ENCODE peak calls at places on chromosomes 6 and 20, in nine cellular contexts. One of them, this sample, is unnamed. For H3K4me1, the result is how much of the 10 kb centered on the place peaks cover.

GRCh38 chr6:132733288-132733687 is 19.4 kb upstream of the VNN1 start:
- DNase-seq in prostate gland: no peak
- DNase-seq in colonic mucosa: no peak
- DNase-seq in fibroblast of lung: no peak
- DNase-seq in heart right ventricle: no peak
- DNase-seq in left ventricle myocardium inferior: no peak
- DNase-seq in left lung: no peak
- DNase-seq in cardiac muscle cell: no peak
- DNase-seq in CD8-positive, alpha-beta T cell: no peak
- DNase-seq in this sample: no peak

GRCh38 chr20:64063389-64064144 is 569 bp downstream of the TCEA2 start:
- DNase-seq in prostate gland: no peak
- DNase-seq in colonic mucosa: peak
- DNase-seq in fibroblast of lung: no peak
- DNase-seq in heart right ventricle: peak
- DNase-seq in left ventricle myocardium inferior: no peak
- DNase-seq in left lung: no peak
- DNase-seq in cardiac muscle cell: no peak
- DNase-seq in CD8-positive, alpha-beta T cell: no peak
- DNase-seq in this sample: peak

GRCh38 chr6:37456126-37456525 is 23.1 kb downstream of the CMTR1 start:
- DNase-seq in prostate gland: no peak
- DNase-seq in colonic mucosa: no peak
- DNase-seq in fibroblast of lung: peak
- DNase-seq in heart right ventricle: no peak
- DNase-seq in left ventricle myocardium inferior: no peak
- DNase-seq in left lung: no peak
- DNase-seq in cardiac muscle cell: peak
- DNase-seq in CD8-positive, alpha-beta T cell: no peak
- DNase-seq in this sample: no peak

GRCh38 chr20:43975096-43975768 is 60.6 kb downstream of the TOX2 start:
- DNase-seq in prostate gland: no peak
- DNase-seq in colonic mucosa: no peak
- DNase-seq in fibroblast of lung: peak
- DNase-seq in heart right ventricle: no peak
- DNase-seq in left ventricle myocardium inferior: no peak
- DNase-seq in left lung: no peak
- DNase-seq in cardiac muscle cell: peak
- DNase-seq in CD8-positive, alpha-beta T cell: no peak
- DNase-seq in this sample: no peak

GRCh38 chr20:43431120-43431519 is 26.6 kb upstream of the SRSF6 start:
- DNase-seq in prostate gland: no peak
- DNase-seq in colonic mucosa: no peak
- DNase-seq in fibroblast of lung: peak
- DNase-seq in heart right ventricle: no peak
- DNase-seq in left ventricle myocardium inferior: no peak
- DNase-seq in left lung: no peak
- DNase-seq in cardiac muscle cell: peak
- DNase-seq in CD8-positive, alpha-beta T cell: no peak
- DNase-seq in this sample: no peak

GRCh38 chr6:40535784-40536380 is 51.3 kb downstream of the LRFN2 start:
- DNase-seq in prostate gland: no peak
- DNase-seq in colonic mucosa: no peak
- DNase-seq in fibroblast of lung: no peak
- DNase-seq in heart right ventricle: no peak
- DNase-seq in left ventricle myocardium inferior: no peak
- DNase-seq in left lung: no peak
- DNase-seq in cardiac muscle cell: no peak
- DNase-seq in CD8-positive, alpha-beta T cell: no peak
- DNase-seq in this sample: no peak

GRCh38 chr20:45449528-45449927 is 20.0 kb upstream of the WFDC2 start:
- DNase-seq in prostate gland: no peak
- DNase-seq in colonic mucosa: no peak
- DNase-seq in fibroblast of lung: no peak
- DNase-seq in heart right ventricle: no peak
- DNase-seq in left ventricle myocardium inferior: no peak
- DNase-seq in left lung: no peak
- DNase-seq in cardiac muscle cell: no peak
- DNase-seq in CD8-positive, alpha-beta T cell: no peak
- DNase-seq in this sample: no peak

GRCh38 chr20:58352454-58352853 is 36.6 kb upstream of the VAPB start:
- DNase-seq in prostate gland: no peak
- DNase-seq in colonic mucosa: no peak
- DNase-seq in fibroblast of lung: no peak
- DNase-seq in heart right ventricle: no peak
- DNase-seq in left ventricle myocardium inferior: no peak
- DNase-seq in left lung: no peak
- DNase-seq in cardiac muscle cell: no peak
- DNase-seq in CD8-positive, alpha-beta T cell: no peak
- DNase-seq in this sample: no peak

GRCh38 chr20:34579191-34579661 is 20.7 kb downstream of the MAP1LC3A start:
- DNase-seq in prostate gland: peak
- DNase-seq in colonic mucosa: peak
- DNase-seq in fibroblast of lung: peak
- DNase-seq in heart right ventricle: peak
- DNase-seq in left ventricle myocardium inferior: peak
- DNase-seq in left lung: no peak
- DNase-seq in cardiac muscle cell: peak
- DNase-seq in CD8-positive, alpha-beta T cell: no peak
- DNase-seq in this sample: peak

GRCh38 chr20:62885808-62886708 is 24.4 kb upstream of the TCFL5 start:
- DNase-seq in prostate gland: no peak
- DNase-seq in colonic mucosa: no peak
- DNase-seq in fibroblast of lung: no peak
- DNase-seq in heart right ventricle: no peak
- DNase-seq in left ventricle myocardium inferior: no peak
- DNase-seq in left lung: no peak
- DNase-seq in cardiac muscle cell: no peak
- DNase-seq in CD8-positive, alpha-beta T cell: no peak
- DNase-seq in this sample: no peak

GRCh38 chr6:149346075-149346474 is 28.6 kb downstream of the TAB2 start:
- DNase-seq in prostate gland: no peak
- DNase-seq in colonic mucosa: no peak
- DNase-seq in fibroblast of lung: no peak
- DNase-seq in heart right ventricle: no peak
- DNase-seq in left ventricle myocardium inferior: no peak
- DNase-seq in left lung: no peak
- DNase-seq in cardiac muscle cell: no peak
- DNase-seq in CD8-positive, alpha-beta T cell: no peak
- DNase-seq in this sample: no peak

GRCh38 chr6:116180375-116180774 is 54.4 kb upstream of the COL10A1 start:
- DNase-seq in prostate gland: no peak
- DNase-seq in colonic mucosa: no peak
- DNase-seq in fibroblast of lung: no peak
- DNase-seq in heart right ventricle: no peak
- DNase-seq in left ventricle myocardium inferior: no peak
- DNase-seq in left lung: no peak
- DNase-seq in cardiac muscle cell: no peak
- DNase-seq in CD8-positive, alpha-beta T cell: no peak
- DNase-seq in this sample: no peak

GRCh38 chr6:169449221-169449620 is 195.6 kb upstream of the THBS2 start:
- DNase-seq in prostate gland: no peak
- DNase-seq in colonic mucosa: no peak
- DNase-seq in fibroblast of lung: no peak
- DNase-seq in heart right ventricle: no peak
- DNase-seq in left ventricle myocardium inferior: no peak
- DNase-seq in left lung: no peak
- DNase-seq in cardiac muscle cell: peak
- DNase-seq in CD8-positive, alpha-beta T cell: no peak
- DNase-seq in this sample: no peak

GRCh38 chr6:169445661-169446581 is 192.3 kb upstream of the THBS2 start:
- DNase-seq in prostate gland: no peak
- DNase-seq in colonic mucosa: peak
- DNase-seq in fibroblast of lung: no peak
- DNase-seq in heart right ventricle: no peak
- DNase-seq in left ventricle myocardium inferior: no peak
- DNase-seq in left lung: no peak
- DNase-seq in cardiac muscle cell: no peak
- DNase-seq in CD8-positive, alpha-beta T cell: no peak
- DNase-seq in this sample: no peak

GRCh38 chr6:169450097-169450496 is 196.5 kb upstream of the THBS2 start:
- DNase-seq in prostate gland: no peak
- DNase-seq in colonic mucosa: no peak
- DNase-seq in fibroblast of lung: no peak
- DNase-seq in heart right ventricle: no peak
- DNase-seq in left ventricle myocardium inferior: no peak
- DNase-seq in left lung: no peak
- DNase-seq in cardiac muscle cell: no peak
- DNase-seq in CD8-positive, alpha-beta T cell: no peak
- DNase-seq in this sample: no peak

GRCh38 chr6:169441292-169441691 is 187.6 kb upstream of the THBS2 start:
- DNase-seq in prostate gland: no peak
- DNase-seq in colonic mucosa: no peak
- DNase-seq in fibroblast of lung: no peak
- DNase-seq in heart right ventricle: no peak
- DNase-seq in left ventricle myocardium inferior: no peak
- DNase-seq in left lung: no peak
- DNase-seq in cardiac muscle cell: no peak
- DNase-seq in CD8-positive, alpha-beta T cell: no peak
- DNase-seq in this sample: no peak

GRCh38 chr6:169445227-169445626 is 191.6 kb upstream of the THBS2 start:
- DNase-seq in prostate gland: no peak
- DNase-seq in colonic mucosa: no peak
- DNase-seq in fibroblast of lung: no peak
- DNase-seq in heart right ventricle: no peak
- DNase-seq in left ventricle myocardium inferior: no peak
- DNase-seq in left lung: no peak
- DNase-seq in cardiac muscle cell: no peak
- DNase-seq in CD8-positive, alpha-beta T cell: no peak
- DNase-seq in this sample: no peak
- TF ChIP-seq CTCF in prostate gland: no peak
- TF ChIP-seq CTCF in colonic mucosa: peak
- TF ChIP-seq CTCF in fibroblast of lung: peak
- TF ChIP-seq CTCF in heart right ventricle: no peak
- TF ChIP-seq CTCF in left ventricle myocardium inferior: no peak
- TF ChIP-seq CTCF in left lung: no peak
- TF ChIP-seq CTCF in cardiac muscle cell: peak
- TF ChIP-seq CTCF in CD8-positive, alpha-beta T cell: no peak
- TF ChIP-seq CTCF in this sample: no peak

GRCh38 chr6:158787395-158787794 is 31.8 kb downstream of the EZR start:
- DNase-seq in prostate gland: no peak
- DNase-seq in colonic mucosa: no peak
- DNase-seq in fibroblast of lung: no peak
- DNase-seq in heart right ventricle: no peak
- DNase-seq in left ventricle myocardium inferior: no peak
- DNase-seq in left lung: no peak
- DNase-seq in cardiac muscle cell: no peak
- DNase-seq in CD8-positive, alpha-beta T cell: no peak
- DNase-seq in this sample: no peak

GRCh38 chr6:158785036-158785435 is 34.1 kb downstream of the EZR start:
- DNase-seq in prostate gland: no peak
- DNase-seq in colonic mucosa: no peak
- DNase-seq in fibroblast of lung: no peak
- DNase-seq in heart right ventricle: no peak
- DNase-seq in left ventricle myocardium inferior: no peak
- DNase-seq in left lung: no peak
- DNase-seq in cardiac muscle cell: no peak
- DNase-seq in CD8-positive, alpha-beta T cell: no peak
- DNase-seq in this sample: no peak

GRCh38 chr6:158793432-158793831 is 25.7 kb downstream of the EZR start:
- DNase-seq in prostate gland: no peak
- DNase-seq in colonic mucosa: no peak
- DNase-seq in fibroblast of lung: peak
- DNase-seq in heart right ventricle: no peak
- DNase-seq in left ventricle myocardium inferior: no peak
- DNase-seq in left lung: no peak
- DNase-seq in cardiac muscle cell: peak
- DNase-seq in CD8-positive, alpha-beta T cell: no peak
- DNase-seq in this sample: no peak

GRCh38 chr6:158786645-158787304 is 32.4 kb downstream of the EZR start:
- DNase-seq in prostate gland: no peak
- DNase-seq in colonic mucosa: peak
- DNase-seq in fibroblast of lung: no peak
- DNase-seq in heart right ventricle: no peak
- DNase-seq in left ventricle myocardium inferior: no peak
- DNase-seq in left lung: no peak
- DNase-seq in cardiac muscle cell: no peak
- DNase-seq in CD8-positive, alpha-beta T cell: no peak
- DNase-seq in this sample: peak

DNA sequence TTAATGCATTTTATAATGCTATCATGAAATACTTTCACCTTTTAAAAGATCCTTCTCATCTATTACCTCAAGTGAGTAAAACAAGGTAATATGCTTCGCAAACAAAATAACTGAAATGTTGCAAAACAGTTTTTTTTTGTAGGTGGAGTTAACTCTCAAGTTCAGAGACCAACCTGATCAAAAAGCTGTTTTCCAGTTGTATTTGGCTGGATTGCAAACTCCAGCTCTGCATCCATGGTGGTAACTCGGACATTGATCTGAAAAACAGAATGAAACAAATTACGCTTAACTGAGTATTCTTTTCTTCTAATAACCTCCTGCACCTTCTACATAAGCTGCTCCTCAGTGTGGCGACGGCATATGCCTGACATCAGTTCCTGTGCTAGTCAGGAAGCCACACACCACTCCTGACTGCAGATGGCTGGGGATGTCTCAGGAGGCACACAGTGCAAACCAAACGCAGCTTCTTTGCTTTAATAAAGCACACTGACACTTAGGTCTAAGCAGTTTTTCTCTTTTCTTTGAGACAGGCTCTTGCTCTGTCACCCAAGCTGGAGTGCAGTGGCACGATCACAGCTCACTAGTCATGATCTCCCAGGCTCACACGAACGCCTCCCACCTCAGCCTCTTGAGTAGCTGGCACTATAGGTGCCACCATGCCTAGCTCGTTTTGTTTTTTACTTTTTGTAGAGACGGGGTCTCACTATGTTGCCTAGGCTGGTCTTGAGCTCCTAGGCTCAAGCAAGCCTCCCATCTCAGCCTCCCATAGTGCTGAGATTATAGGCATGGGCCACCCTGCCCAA is 29.9 kb downstream of the EZR start:
- DNase-seq in prostate gland: no peak
- DNase-seq in colonic mucosa: no peak
- DNase-seq in fibroblast of lung: no peak
- DNase-seq in heart right ventricle: no peak
- DNase-seq in left ventricle myocardium inferior: no peak
- DNase-seq in left lung: no peak
- DNase-seq in cardiac muscle cell: no peak
- DNase-seq in CD8-positive, alpha-beta T cell: peak
- DNase-seq in this sample: no peak
- H3K4me1 ChIP-seq in prostate gland: under half
- H3K4me1 ChIP-seq in colonic mucosa: under half
- H3K4me1 ChIP-seq in fibroblast of lung: under half
- H3K4me1 ChIP-seq in heart right ventricle: under half
- H3K4me1 ChIP-seq in left ventricle myocardium inferior: half or more
- H3K4me1 ChIP-seq in left lung: under half
- H3K4me1 ChIP-seq in cardiac muscle cell: under half
- H3K4me1 ChIP-seq in CD8-positive, alpha-beta T cell: under half
- H3K4me1 ChIP-seq in this sample: under half

GRCh38 chr6:144999127-144999526 is 714.0 kb downstream of the UTRN start:
- DNase-seq in prostate gland: no peak
- DNase-seq in colonic mucosa: no peak
- DNase-seq in fibroblast of lung: no peak
- DNase-seq in heart right ventricle: no peak
- DNase-seq in left ventricle myocardium inferior: no peak
- DNase-seq in left lung: no peak
- DNase-seq in cardiac muscle cell: no peak
- DNase-seq in CD8-positive, alpha-beta T cell: no peak
- DNase-seq in this sample: no peak
- TF ChIP-seq CTCF in prostate gland: no peak
- TF ChIP-seq CTCF in colonic mucosa: no peak
- TF ChIP-seq CTCF in fibroblast of lung: peak
- TF ChIP-seq CTCF in heart right ventricle: no peak
- TF ChIP-seq CTCF in left ventricle myocardium inferior: no peak
- TF ChIP-seq CTCF in left lung: no peak
- TF ChIP-seq CTCF in cardiac muscle cell: no peak
- TF ChIP-seq CTCF in CD8-positive, alpha-beta T cell: no peak
- TF ChIP-seq CTCF in this sample: no peak

GRCh38 chr20:50523552-50524167 is 13.5 kb downstream of the PTPN1 start:
- DNase-seq in prostate gland: no peak
- DNase-seq in colonic mucosa: no peak
- DNase-seq in fibroblast of lung: no peak
- DNase-seq in heart right ventricle: no peak
- DNase-seq in left ventricle myocardium inferior: no peak
- DNase-seq in left lung: no peak
- DNase-seq in cardiac muscle cell: no peak
- DNase-seq in CD8-positive, alpha-beta T cell: no peak
- DNase-seq in this sample: no peak
- H3K4me1 ChIP-seq in prostate gland: under half
- H3K4me1 ChIP-seq in colonic mucosa: under half
- H3K4me1 ChIP-seq in fibroblast of lung: under half
- H3K4me1 ChIP-seq in heart right ventricle: half or more
- H3K4me1 ChIP-seq in left ventricle myocardium inferior: half or more
- H3K4me1 ChIP-seq in left lung: half or more
- H3K4me1 ChIP-seq in cardiac muscle cell: under half
- H3K4me1 ChIP-seq in CD8-positive, alpha-beta T cell: half or more
- H3K4me1 ChIP-seq in this sample: under half

This sample was measured in ascending aorta.